ENCODE peak calls at places on chromosomes 4 and X, in four cellular contexts. Y is substantia nigra; Z is activated CD4-positive, alpha-beta T cell treated with anti-CD3 and anti-CD28 coated beads, Interleukin-2, amount 10 ng/mL, durations not matched to agents 7 days and 5 days; D is iris pigment epithelial cell. K is an unnamed sample.

GRCh38 chr4:38119663-38120374 is 159.6 kb downstream of the PTTG2 start:
- DNase-seq in Y (no peak), Z (no peak), D (peak), K (no peak)

GRCh38 chr4:98609946-98610345 is 48.5 kb downstream of the TSPAN5 start:
- DNase-seq in Y (no peak), Z (no peak), D (peak), K (no peak)

GRCh38 chr4:17561195-17561909 is 15.6 kb upstream of the LAP3 start:
- DNase-seq in Y (no peak), Z (no peak), D (peak), K (no peak)

GRCh38 chr4:81565137-81565870 is 93.6 kb upstream of the RASGEF1B start:
- DNase-seq in Y (peak), Z (no peak), D (peak), K (no peak)

GRCh38 chr4:130172156-130172555 is 1076.2 kb downstream of the C4orf33 start:
- DNase-seq in Y (no peak), Z (no peak), D (no peak), K (no peak)

GRCh38 chrX:103828529-103828928 is 3.5 kb downstream of the RAB9B start:
- DNase-seq in Y (no peak), Z (no peak), D (no peak), K (no peak)

GRCh38 chr4:3525532-3526430 is 6.4 kb downstream of the LRPAP1 start:
- DNase-seq in Y (no peak), Z (no peak), D (no peak), K (no peak)

GRCh38 chrX:80282535-80282934 is 137.7 kb upstream of the TENT5D start:
- DNase-seq in Y (no peak), Z (no peak), D (no peak), K (no peak)

GRCh38 chrX:70998402-70999027 is 67.6 kb upstream of the SLC7A3 start:
- DNase-seq in Y (peak), Z (peak), D (peak), K (peak)

GRCh38 chrX:149151805-149152757 is 353.0 kb downstream of the IDS start:
- DNase-seq in Y (no peak), Z (no peak), D (peak), K (no peak)

GRCh38 chrX:70322784-70323183 is 32.9 kb downstream of the KIF4A start:
- DNase-seq in Y (no peak), Z (no peak), D (no peak), K (no peak)

GRCh38 chrX:154481911-154482601 is 3.0 kb upstream of the LAGE3 start:
- DNase-seq in Y (no peak), Z (no peak), D (no peak), K (no peak)

GRCh38 chr4:172830295-172830764 is 338.3 kb upstream of the GALNT7 start:
- DNase-seq in Y (no peak), Z (no peak), D (peak), K (peak)

GRCh38 chrX:52933976-52934703 is 24.2 kb downstream of the FAM156A start:
- DNase-seq in Y (no peak), Z (no peak), D (no peak), K (no peak)

GRCh38 chrX:1525583-1526355 is 11.2 kb downstream of the P2RY8 start:
- DNase-seq in Y (no peak), Z (no peak), D (no peak), K (no peak)

GRCh38 chr4:91758487-91758886 is 545.3 kb upstream of the GRID2 start:
- DNase-seq in Y (no peak), Z (no peak), D (peak), K (no peak)

GRCh38 chrX:153568612-153569011 is 30.3 kb downstream of the CCNQ start:
- DNase-seq in Y (no peak), Z (peak), D (no peak), K (no peak)